ENCODE peak calls at places on chromosomes 12 and 14, in eight cellular contexts. One of them, this sample, is unnamed.

GRCh38 chr12:58529897-58530296 is 390.4 kb downstream of the LRIG3 start:
- DNase-seq in naive thymus-derived CD8-positive, alpha-beta T cell: no peak
- DNase-seq in HS-5: peak; percentile 91
- DNase-seq in fibroblast of mammary gland: peak; percentile 98
- DNase-seq in tibial nerve: no peak
- DNase-seq in neuronal stem cell: no peak
- DNase-seq in COR-L47: no peak
- DNase-seq in activated CD4-positive, CD25-positive, alpha-beta regulatory T cell treated with anti-CD3 and anti-CD28 coated beads, Interleukin-2, amount 50 U/mL, for 16 hours: no peak
- DNase-seq in this sample: no peak

GRCh38 chr12:2532647-2533435 is 261.9 kb upstream of the FKBP4 start:
- DNase-seq in naive thymus-derived CD8-positive, alpha-beta T cell: no peak
- DNase-seq in HS-5: no peak
- DNase-seq in fibroblast of mammary gland: no peak
- DNase-seq in tibial nerve: no peak
- DNase-seq in neuronal stem cell: no peak
- DNase-seq in COR-L47: no peak
- DNase-seq in activated CD4-positive, CD25-positive, alpha-beta regulatory T cell treated with anti-CD3 and anti-CD28 coated beads, Interleukin-2, amount 50 U/mL, for 16 hours: no peak
- DNase-seq in this sample: no peak

GRCh38 chr12:6336859-6337744 is 4.8 kb downstream of the TNFRSF1A start:
- DNase-seq in naive thymus-derived CD8-positive, alpha-beta T cell: peak; percentile 62
- DNase-seq in HS-5: no peak
- DNase-seq in fibroblast of mammary gland: no peak
- DNase-seq in tibial nerve: no peak
- DNase-seq in neuronal stem cell: no peak
- DNase-seq in COR-L47: no peak
- DNase-seq in activated CD4-positive, CD25-positive, alpha-beta regulatory T cell treated with anti-CD3 and anti-CD28 coated beads, Interleukin-2, amount 50 U/mL, for 16 hours: no peak
- DNase-seq in this sample: no peak

GRCh38 chr12:116506697-116507064 is 52.5 kb upstream of the MAP1LC3B2 start:
- DNase-seq in naive thymus-derived CD8-positive, alpha-beta T cell: no peak
- DNase-seq in HS-5: no peak
- DNase-seq in fibroblast of mammary gland: no peak
- DNase-seq in tibial nerve: no peak
- DNase-seq in neuronal stem cell: no peak
- DNase-seq in COR-L47: no peak
- DNase-seq in activated CD4-positive, CD25-positive, alpha-beta regulatory T cell treated with anti-CD3 and anti-CD28 coated beads, Interleukin-2, amount 50 U/mL, for 16 hours: no peak
- DNase-seq in this sample: no peak

GRCh38 chr14:45906257-45906656 is 653.3 kb upstream of the MIS18BP1 start:
- DNase-seq in naive thymus-derived CD8-positive, alpha-beta T cell: no peak
- DNase-seq in HS-5: peak; percentile 22
- DNase-seq in fibroblast of mammary gland: no peak
- DNase-seq in tibial nerve: no peak
- DNase-seq in neuronal stem cell: no peak
- DNase-seq in COR-L47: no peak
- DNase-seq in activated CD4-positive, CD25-positive, alpha-beta regulatory T cell treated with anti-CD3 and anti-CD28 coated beads, Interleukin-2, amount 50 U/mL, for 16 hours: no peak
- DNase-seq in this sample: no peak

GRCh38 chr14:36478782-36479181 is 41.2 kb downstream of the NKX2-1 start:
- DNase-seq in naive thymus-derived CD8-positive, alpha-beta T cell: no peak
- DNase-seq in HS-5: peak; percentile 10
- DNase-seq in fibroblast of mammary gland: peak; percentile 16
- DNase-seq in tibial nerve: no peak
- DNase-seq in neuronal stem cell: no peak
- DNase-seq in COR-L47: no peak
- DNase-seq in activated CD4-positive, CD25-positive, alpha-beta regulatory T cell treated with anti-CD3 and anti-CD28 coated beads, Interleukin-2, amount 50 U/mL, for 16 hours: no peak
- DNase-seq in this sample: no peak

GRCh38 chr12:106032141-106032925 is 106.4 kb downstream of the NUAK1 start:
- DNase-seq in naive thymus-derived CD8-positive, alpha-beta T cell: no peak
- DNase-seq in HS-5: no peak
- DNase-seq in fibroblast of mammary gland: no peak
- DNase-seq in tibial nerve: no peak
- DNase-seq in neuronal stem cell: no peak
- DNase-seq in COR-L47: no peak
- DNase-seq in activated CD4-positive, CD25-positive, alpha-beta regulatory T cell treated with anti-CD3 and anti-CD28 coated beads, Interleukin-2, amount 50 U/mL, for 16 hours: no peak
- DNase-seq in this sample: no peak

GRCh38 chr14:68794130-68794855 is 1.4 kb upstream of the ZFP36L1 start:
- DNase-seq in naive thymus-derived CD8-positive, alpha-beta T cell: peak; percentile 83
- DNase-seq in HS-5: peak; percentile 82
- DNase-seq in fibroblast of mammary gland: peak; percentile 95
- DNase-seq in tibial nerve: peak; percentile 87
- DNase-seq in neuronal stem cell: no peak
- DNase-seq in COR-L47: no peak
- DNase-seq in activated CD4-positive, CD25-positive, alpha-beta regulatory T cell treated with anti-CD3 and anti-CD28 coated beads, Interleukin-2, amount 50 U/mL, for 16 hours: peak; percentile 68
- DNase-seq in this sample: peak; percentile 92

GRCh38 chr14:39395555-39396254 is 36.5 kb downstream of the FBXO33 start:
- DNase-seq in naive thymus-derived CD8-positive, alpha-beta T cell: no peak
- DNase-seq in HS-5: peak; percentile 16
- DNase-seq in fibroblast of mammary gland: peak; percentile 36
- DNase-seq in tibial nerve: no peak
- DNase-seq in neuronal stem cell: no peak
- DNase-seq in COR-L47: peak; percentile 3
- DNase-seq in activated CD4-positive, CD25-positive, alpha-beta regulatory T cell treated with anti-CD3 and anti-CD28 coated beads, Interleukin-2, amount 50 U/mL, for 16 hours: no peak
- DNase-seq in this sample: no peak

GRCh38 chr14:91409991-91410401 is 7.6 kb downstream of the CCDC88C start:
- DNase-seq in naive thymus-derived CD8-positive, alpha-beta T cell: no peak
- DNase-seq in HS-5: no peak
- DNase-seq in fibroblast of mammary gland: no peak
- DNase-seq in tibial nerve: no peak
- DNase-seq in neuronal stem cell: no peak
- DNase-seq in COR-L47: no peak
- DNase-seq in activated CD4-positive, CD25-positive, alpha-beta regulatory T cell treated with anti-CD3 and anti-CD28 coated beads, Interleukin-2, amount 50 U/mL, for 16 hours: no peak
- DNase-seq in this sample: no peak

GRCh38 chr12:50142993-50143392 is 24.2 kb downstream of the CERS5 start:
- DNase-seq in naive thymus-derived CD8-positive, alpha-beta T cell: no peak
- DNase-seq in HS-5: no peak
- DNase-seq in fibroblast of mammary gland: no peak
- DNase-seq in tibial nerve: no peak
- DNase-seq in neuronal stem cell: no peak
- DNase-seq in COR-L47: no peak
- DNase-seq in activated CD4-positive, CD25-positive, alpha-beta regulatory T cell treated with anti-CD3 and anti-CD28 coated beads, Interleukin-2, amount 50 U/mL, for 16 hours: no peak
- DNase-seq in this sample: no peak

GRCh38 chr14:75453817-75454434 is 26.1 kb downstream of the JDP2 start:
- DNase-seq in naive thymus-derived CD8-positive, alpha-beta T cell: peak; percentile 19
- DNase-seq in HS-5: no peak
- DNase-seq in fibroblast of mammary gland: no peak
- DNase-seq in tibial nerve: no peak
- DNase-seq in neuronal stem cell: no peak
- DNase-seq in COR-L47: no peak
- DNase-seq in activated CD4-positive, CD25-positive, alpha-beta regulatory T cell treated with anti-CD3 and anti-CD28 coated beads, Interleukin-2, amount 50 U/mL, for 16 hours: no peak
- DNase-seq in this sample: no peak

GRCh38 chr14:64074961-64075619 is 219.1 kb downstream of the ESR2 start:
- DNase-seq in naive thymus-derived CD8-positive, alpha-beta T cell: no peak
- DNase-seq in HS-5: peak; percentile 19
- DNase-seq in fibroblast of mammary gland: peak; percentile 65
- DNase-seq in tibial nerve: no peak
- DNase-seq in neuronal stem cell: no peak
- DNase-seq in COR-L47: no peak
- DNase-seq in activated CD4-positive, CD25-positive, alpha-beta regulatory T cell treated with anti-CD3 and anti-CD28 coated beads, Interleukin-2, amount 50 U/mL, for 16 hours: no peak
- DNase-seq in this sample: no peak

GRCh38 chr12:51972849-51973273 is 21.4 kb downstream of the ACVR1B start:
- DNase-seq in naive thymus-derived CD8-positive, alpha-beta T cell: peak; percentile 26
- DNase-seq in HS-5: no peak
- DNase-seq in fibroblast of mammary gland: peak; percentile 89
- DNase-seq in tibial nerve: no peak
- DNase-seq in neuronal stem cell: no peak
- DNase-seq in COR-L47: no peak
- DNase-seq in activated CD4-positive, CD25-positive, alpha-beta regulatory T cell treated with anti-CD3 and anti-CD28 coated beads, Interleukin-2, amount 50 U/mL, for 16 hours: no peak
- DNase-seq in this sample: no peak